ENCODE peak calls at places on chromosome 13, in eight cellular contexts. V, A, U, E, M, G, F and R are unnamed samples.
A peak's percentile ranks its signal among the peaks of the same experiment; 100 is the strongest.

GRCh38 chr13:113216165-113217056 is 7.0 kb downstream of the CUL4A start:
- DNase-seq in V (no peak), A (peak; percentile 63), U (no peak), E (no peak), M (peak; percentile 35), G (peak; percentile 89), F (peak; percentile 45), R (peak; percentile 43)

GRCh38 chr13:33281951-33282595 is 3.5 kb downstream of the STARD13 start:
- DNase-seq in V (no peak), A (peak; percentile 54), U (no peak), E (no peak), M (peak; percentile 19), G (no peak), F (no peak), R (no peak)

GRCh38 chr13:29908411-29908810 is 58.0 kb upstream of the UBL3 start:
- DNase-seq in V (no peak), A (no peak), U (no peak), E (no peak), M (no peak), G (no peak), F (peak; percentile 49), R (no peak)

GRCh38 chr13:77339408-77339807 is 12.5 kb upstream of the MYCBP2 start:
- DNase-seq in V (no peak), A (no peak), U (peak; percentile 42), E (no peak), M (no peak), G (no peak), F (no peak), R (no peak)

GRCh38 chr13:24694907-24695306 is 14.7 kb downstream of the ATP12A start:
- DNase-seq in V (no peak), A (no peak), U (no peak), E (no peak), M (no peak), G (no peak), F (no peak), R (no peak)

GRCh38 chr13:49802410-49802809 is 9.9 kb upstream of the KPNA3 start:
- DNase-seq in V (no peak), A (no peak), U (no peak), E (no peak), M (no peak), G (no peak), F (no peak), R (no peak)

GRCh38 chr13:93226623-93227279 is at the start of gene GPC6:
- DNase-seq in V (no peak), A (peak; percentile 98), U (no peak), E (no peak), M (peak; percentile 82), G (no peak), F (peak; percentile 32), R (no peak)

GRCh38 chr13:80783926-80784325 is 443.0 kb upstream of the SPRY2 start:
- DNase-seq in V (no peak), A (peak; percentile 13), U (no peak), E (no peak), M (no peak), G (no peak), F (no peak), R (no peak)

GRCh38 chr13:107799001-107799400 is 416.3 kb downstream of the LIG4 start:
- DNase-seq in V (no peak), A (peak; percentile 27), U (no peak), E (no peak), M (no peak), G (no peak), F (no peak), R (no peak)

GRCh38 chr13:20425819-20426219 is 99.8 kb downstream of the CRYL1 start:
- DNase-seq in V (no peak), A (no peak), U (peak; percentile 50), E (no peak), M (no peak), G (no peak), F (no peak), R (no peak)

GRCh38 chr13:97275775-97276501 is 53.8 kb downstream of the MBNL2 start:
- DNase-seq in V (no peak), A (no peak), U (no peak), E (no peak), M (no peak), G (no peak), F (no peak), R (no peak)

GRCh38 chr13:32415019-32415418 is 12.9 kb downstream of the N4BP2L1 start:
- DNase-seq in V (no peak), A (peak; percentile 47), U (no peak), E (peak; percentile 11), M (peak; percentile 29), G (no peak), F (no peak), R (no peak)

GRCh38 chr13:113582841-113583631 is 1.5 kb upstream of the TFDP1 start:
- DNase-seq in V (no peak), A (no peak), U (no peak), E (no peak), M (no peak), G (no peak), F (no peak), R (no peak)

GRCh38 chr13:101784313-101784712 is 331.8 kb downstream of the ITGBL1 start:
- DNase-seq in V (no peak), A (no peak), U (no peak), E (no peak), M (no peak), G (no peak), F (no peak), R (no peak)

GRCh38 chr13:112142401-112142930 is 75.5 kb downstream of the SOX1 start:
- DNase-seq in V (no peak), A (no peak), U (no peak), E (no peak), M (no peak), G (no peak), F (no peak), R (no peak)

GRCh38 chr13:98144501-98145350 is 1.8 kb downstream of the FARP1 start:
- DNase-seq in V (no peak), A (peak; percentile 63), U (no peak), E (no peak), M (peak; percentile 19), G (peak; percentile 32), F (no peak), R (peak; percentile 31)

GRCh38 chr13:113545455-113545930 is 39.1 kb upstream of the TFDP1 start:
- DNase-seq in V (no peak), A (peak; percentile 59), U (no peak), E (no peak), M (no peak), G (no peak), F (no peak), R (no peak)

GRCh38 chr13:71906438-71906837 is 39.4 kb upstream of the DACH1 start:
- DNase-seq in V (no peak), A (no peak), U (no peak), E (no peak), M (no peak), G (no peak), F (no peak), R (no peak)

GRCh38 chr13:79468402-79468801 is 12.6 kb upstream of the NDFIP2 start:
- DNase-seq in V (no peak), A (no peak), U (no peak), E (no peak), M (no peak), G (no peak), F (no peak), R (no peak)

GRCh38 chr13:21812192-21812626 is 141.3 kb downstream of the FGF9 start:
- DNase-seq in V (no peak), A (no peak), U (no peak), E (no peak), M (no peak), G (no peak), F (no peak), R (no peak)

GRCh38 chr13:111970501-111971155 is 96.3 kb upstream of the SOX1 start:
- DNase-seq in V (no peak), A (no peak), U (no peak), E (no peak), M (no peak), G (no peak), F (no peak), R (no peak)